ENCODE peak calls at places on chromosome 3, in seven cellular contexts. One of them, this sample, is unnamed.

GRCh38 chr3:18345015-18345367 is 80.1 kb downstream of the SATB1 start:
- DNase-seq in endothelial cell of umbilical vein: no peak
- DNase-seq in esophagus muscularis mucosa: no peak
- DNase-seq in breast epithelium: no peak
- DNase-seq in vagina: no peak
- DNase-seq in stomach: no peak
- DNase-seq in suprapubic skin: no peak
- DNase-seq in this sample: no peak

GRCh38 chr3:171372694-171373093 is 87.5 kb downstream of the TNIK start:
- DNase-seq in vagina: no peak
- DNase-seq in suprapubic skin: no peak
- DNase-seq in endothelial cell of umbilical vein: peak; percentile 42
- DNase-seq in esophagus muscularis mucosa: no peak
- DNase-seq in stomach: no peak
- DNase-seq in breast epithelium: no peak
- DNase-seq in this sample: no peak

GRCh38 chr3:67620869-67621268 is 33.5 kb downstream of the SUCLG2 start:
- DNase-seq in stomach: no peak
- DNase-seq in endothelial cell of umbilical vein: no peak
- DNase-seq in esophagus muscularis mucosa: no peak
- DNase-seq in suprapubic skin: no peak
- DNase-seq in breast epithelium: no peak
- DNase-seq in vagina: no peak
- DNase-seq in this sample: no peak

GRCh38 chr3:100753846-100754245 is 44.6 kb downstream of the TFG start:
- DNase-seq in stomach: no peak
- DNase-seq in breast epithelium: no peak
- DNase-seq in endothelial cell of umbilical vein: no peak
- DNase-seq in esophagus muscularis mucosa: no peak
- DNase-seq in suprapubic skin: no peak
- DNase-seq in vagina: no peak
- DNase-seq in this sample: no peak

GRCh38 chr3:20099020-20099539 is 58.8 kb downstream of the KAT2B start:
- DNase-seq in endothelial cell of umbilical vein: no peak
- DNase-seq in vagina: no peak
- DNase-seq in breast epithelium: no peak
- DNase-seq in esophagus muscularis mucosa: no peak
- DNase-seq in stomach: no peak
- DNase-seq in suprapubic skin: no peak
- DNase-seq in this sample: no peak

GRCh38 chr3:41169038-41169437 is 30.3 kb upstream of the CTNNB1 start:
- DNase-seq in endothelial cell of umbilical vein: no peak
- DNase-seq in vagina: no peak
- DNase-seq in esophagus muscularis mucosa: no peak
- DNase-seq in stomach: no peak
- DNase-seq in suprapubic skin: no peak
- DNase-seq in breast epithelium: no peak
- DNase-seq in this sample: no peak

GRCh38 chr3:19103510-19103909 is 44.8 kb upstream of the KCNH8 start:
- DNase-seq in stomach: no peak
- DNase-seq in esophagus muscularis mucosa: no peak
- DNase-seq in vagina: no peak
- DNase-seq in suprapubic skin: no peak
- DNase-seq in endothelial cell of umbilical vein: no peak
- DNase-seq in breast epithelium: no peak
- DNase-seq in this sample: no peak

GRCh38 chr3:39378092-39378491 is 5.1 kb upstream of the SLC25A38 start:
- DNase-seq in breast epithelium: no peak
- DNase-seq in esophagus muscularis mucosa: no peak
- DNase-seq in endothelial cell of umbilical vein: peak; percentile 38
- DNase-seq in stomach: peak; percentile 74
- DNase-seq in suprapubic skin: no peak
- DNase-seq in vagina: no peak
- DNase-seq in this sample: no peak

GRCh38 chr3:125055165-125055912 is 458 bp downstream of the HEG1 start:
- DNase-seq in vagina: no peak
- DNase-seq in suprapubic skin: no peak
- DNase-seq in stomach: no peak
- DNase-seq in esophagus muscularis mucosa: no peak
- DNase-seq in breast epithelium: no peak
- DNase-seq in endothelial cell of umbilical vein: no peak
- DNase-seq in this sample: peak; percentile 87

GRCh38 chr3:30355622-30356021 is 250.8 kb upstream of the TGFBR2 start:
- DNase-seq in suprapubic skin: no peak
- DNase-seq in esophagus muscularis mucosa: no peak
- DNase-seq in breast epithelium: no peak
- DNase-seq in vagina: no peak
- DNase-seq in stomach: no peak
- DNase-seq in endothelial cell of umbilical vein: no peak
- DNase-seq in this sample: no peak

GRCh38 chr3:9808345-9809037 is 1.6 kb upstream of the TTLL3 start:
- DNase-seq in esophagus muscularis mucosa: no peak
- DNase-seq in stomach: no peak
- DNase-seq in suprapubic skin: no peak
- DNase-seq in endothelial cell of umbilical vein: peak; percentile 29
- DNase-seq in breast epithelium: no peak
- DNase-seq in vagina: no peak
- DNase-seq in this sample: peak; percentile 24

GRCh38 chr3:178966299-178967183 is 105.1 kb downstream of the ZMAT3 start:
- DNase-seq in suprapubic skin: no peak
- DNase-seq in vagina: no peak
- DNase-seq in breast epithelium: no peak
- DNase-seq in esophagus muscularis mucosa: no peak
- DNase-seq in endothelial cell of umbilical vein: peak; percentile 72
- DNase-seq in stomach: no peak
- DNase-seq in this sample: no peak

GRCh38 chr3:55443346-55443745 is 43.8 kb downstream of the WNT5A start:
- DNase-seq in stomach: no peak
- DNase-seq in breast epithelium: no peak
- DNase-seq in esophagus muscularis mucosa: peak; percentile 74
- DNase-seq in endothelial cell of umbilical vein: no peak
- DNase-seq in suprapubic skin: no peak
- DNase-seq in vagina: no peak
- DNase-seq in this sample: no peak

GRCh38 chr3:112640333-112640863 is 545 bp downstream of the CCDC80 start:
- DNase-seq in vagina: no peak
- DNase-seq in suprapubic skin: no peak
- DNase-seq in endothelial cell of umbilical vein: peak; percentile 73
- DNase-seq in breast epithelium: no peak
- DNase-seq in esophagus muscularis mucosa: no peak
- DNase-seq in stomach: no peak
- DNase-seq in this sample: no peak

GRCh38 chr3:187746479-187747335 is 1.4 kb upstream of the BCL6 start:
- DNase-seq in suprapubic skin: no peak
- DNase-seq in vagina: no peak
- DNase-seq in endothelial cell of umbilical vein: no peak
- DNase-seq in stomach: no peak
- DNase-seq in breast epithelium: peak; percentile 32
- DNase-seq in esophagus muscularis mucosa: no peak
- DNase-seq in this sample: no peak

GRCh38 chr3:190229632-190230424 is 92.4 kb downstream of the CLDN1 start:
- DNase-seq in endothelial cell of umbilical vein: peak; percentile 28
- DNase-seq in esophagus muscularis mucosa: no peak
- DNase-seq in breast epithelium: no peak
- DNase-seq in suprapubic skin: no peak
- DNase-seq in stomach: no peak
- DNase-seq in vagina: no peak
- DNase-seq in this sample: no peak

GRCh38 chr3:177516130-177517011 is 319.1 kb upstream of the TBL1XR1 start:
- DNase-seq in suprapubic skin: no peak
- DNase-seq in esophagus muscularis mucosa: no peak
- DNase-seq in breast epithelium: peak; percentile 54
- DNase-seq in stomach: no peak
- DNase-seq in vagina: no peak
- DNase-seq in endothelial cell of umbilical vein: peak; percentile 56
- DNase-seq in this sample: peak; percentile 74

GRCh38 chr3:7734456-7734855 is 767.2 kb upstream of the LMCD1 start:
- DNase-seq in stomach: no peak
- DNase-seq in esophagus muscularis mucosa: no peak
- DNase-seq in suprapubic skin: no peak
- DNase-seq in vagina: no peak
- DNase-seq in breast epithelium: no peak
- DNase-seq in endothelial cell of umbilical vein: peak; percentile 71
- DNase-seq in this sample: no peak

GRCh38 chr3:186268616-186269448 is 93.2 kb downstream of the DGKG start:
- DNase-seq in esophagus muscularis mucosa: no peak
- DNase-seq in endothelial cell of umbilical vein: no peak
- DNase-seq in breast epithelium: no peak
- DNase-seq in suprapubic skin: no peak
- DNase-seq in stomach: no peak
- DNase-seq in vagina: no peak
- DNase-seq in this sample: no peak

GRCh38 chr3:74295479-74295878 is 319.0 kb downstream of the CNTN3 start:
- DNase-seq in vagina: no peak
- DNase-seq in esophagus muscularis mucosa: no peak
- DNase-seq in stomach: no peak
- DNase-seq in breast epithelium: no peak
- DNase-seq in suprapubic skin: no peak
- DNase-seq in endothelial cell of umbilical vein: no peak
- DNase-seq in this sample: no peak

GRCh38 chr3:45273681-45274515 is 47.8 kb upstream of the TMEM158 start:
- DNase-seq in vagina: no peak
- DNase-seq in stomach: no peak
- DNase-seq in esophagus muscularis mucosa: peak; percentile 91
- DNase-seq in suprapubic skin: no peak
- DNase-seq in breast epithelium: no peak
- DNase-seq in endothelial cell of umbilical vein: no peak
- DNase-seq in this sample: no peak

GRCh38 chr3:52321481-52321880 is 5.4 kb downstream of the DNAH1 start:
- DNase-seq in suprapubic skin: no peak
- DNase-seq in stomach: no peak
- DNase-seq in endothelial cell of umbilical vein: no peak
- DNase-seq in vagina: no peak
- DNase-seq in breast epithelium: no peak
- DNase-seq in esophagus muscularis mucosa: no peak
- DNase-seq in this sample: no peak
- TF ChIP-seq POLR2AphosphoS5 in suprapubic skin: no peak
- TF ChIP-seq POLR2AphosphoS5 in stomach: no peak
- TF ChIP-seq POLR2AphosphoS5 in endothelial cell of umbilical vein: no peak
- TF ChIP-seq POLR2AphosphoS5 in vagina: no peak
- TF ChIP-seq POLR2AphosphoS5 in breast epithelium: no peak
- TF ChIP-seq POLR2AphosphoS5 in esophagus muscularis mucosa: no peak
- TF ChIP-seq POLR2AphosphoS5 in this sample: no peak

DNA sequence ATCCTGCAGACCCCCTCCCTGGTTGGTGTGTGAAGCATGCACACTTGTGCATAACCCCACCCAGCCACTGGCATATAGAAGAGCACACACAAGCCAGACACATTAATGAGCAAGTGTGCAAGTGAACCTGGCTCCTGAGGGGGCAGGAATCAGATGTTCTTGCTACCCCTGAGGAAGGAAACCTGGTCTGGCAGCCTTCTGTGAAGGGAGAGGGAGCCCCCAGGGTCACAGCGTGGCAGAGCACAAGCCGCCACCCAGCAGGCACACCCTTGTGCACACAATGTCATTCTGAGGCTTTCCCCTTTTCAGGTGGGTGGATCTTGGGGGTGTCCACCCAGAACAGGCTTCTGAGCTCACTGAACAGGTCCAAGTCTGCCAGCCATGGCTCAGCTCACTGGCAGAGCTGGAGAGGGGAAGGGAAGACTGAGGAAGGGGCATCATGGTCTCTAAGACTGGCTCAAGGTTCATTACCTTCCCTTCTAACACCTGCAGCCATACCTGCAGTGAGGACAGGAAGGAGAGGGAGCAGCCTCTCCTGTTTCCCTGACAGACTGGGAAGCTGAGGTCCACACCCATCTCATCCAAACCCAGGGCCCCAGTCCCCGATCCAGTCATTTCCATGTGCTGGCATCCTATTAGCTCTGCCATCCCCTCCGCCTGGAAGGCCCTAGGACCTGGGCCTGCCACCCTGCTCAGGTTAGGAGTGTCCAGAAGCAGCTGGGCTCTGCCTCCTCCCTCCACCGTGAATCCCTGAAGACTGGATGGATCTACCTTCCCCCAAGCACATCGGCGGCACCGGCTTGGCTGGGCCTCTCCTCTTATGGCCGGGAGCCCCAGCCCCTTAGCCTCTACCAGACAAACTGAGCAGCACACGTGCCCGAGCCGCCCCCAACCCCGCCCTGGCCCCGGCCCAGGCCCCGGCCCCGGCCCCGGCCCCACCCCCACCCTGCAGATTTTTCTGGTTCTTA is 31.4 kb upstream of the SEMA3F start:
- DNase-seq in esophagus muscularis mucosa: no peak
- DNase-seq in endothelial cell of umbilical vein: no peak
- DNase-seq in stomach: no peak
- DNase-seq in breast epithelium: no peak
- DNase-seq in vagina: no peak
- DNase-seq in suprapubic skin: peak; percentile 62
- DNase-seq in this sample: no peak
- TF ChIP-seq POLR2A in esophagus muscularis mucosa: no peak
- TF ChIP-seq POLR2A in endothelial cell of umbilical vein: no peak
- TF ChIP-seq POLR2A in stomach: no peak
- TF ChIP-seq POLR2A in breast epithelium: no peak
- TF ChIP-seq POLR2A in vagina: no peak
- TF ChIP-seq POLR2A in suprapubic skin: no peak
- TF ChIP-seq POLR2A in this sample: no peak

DNA sequence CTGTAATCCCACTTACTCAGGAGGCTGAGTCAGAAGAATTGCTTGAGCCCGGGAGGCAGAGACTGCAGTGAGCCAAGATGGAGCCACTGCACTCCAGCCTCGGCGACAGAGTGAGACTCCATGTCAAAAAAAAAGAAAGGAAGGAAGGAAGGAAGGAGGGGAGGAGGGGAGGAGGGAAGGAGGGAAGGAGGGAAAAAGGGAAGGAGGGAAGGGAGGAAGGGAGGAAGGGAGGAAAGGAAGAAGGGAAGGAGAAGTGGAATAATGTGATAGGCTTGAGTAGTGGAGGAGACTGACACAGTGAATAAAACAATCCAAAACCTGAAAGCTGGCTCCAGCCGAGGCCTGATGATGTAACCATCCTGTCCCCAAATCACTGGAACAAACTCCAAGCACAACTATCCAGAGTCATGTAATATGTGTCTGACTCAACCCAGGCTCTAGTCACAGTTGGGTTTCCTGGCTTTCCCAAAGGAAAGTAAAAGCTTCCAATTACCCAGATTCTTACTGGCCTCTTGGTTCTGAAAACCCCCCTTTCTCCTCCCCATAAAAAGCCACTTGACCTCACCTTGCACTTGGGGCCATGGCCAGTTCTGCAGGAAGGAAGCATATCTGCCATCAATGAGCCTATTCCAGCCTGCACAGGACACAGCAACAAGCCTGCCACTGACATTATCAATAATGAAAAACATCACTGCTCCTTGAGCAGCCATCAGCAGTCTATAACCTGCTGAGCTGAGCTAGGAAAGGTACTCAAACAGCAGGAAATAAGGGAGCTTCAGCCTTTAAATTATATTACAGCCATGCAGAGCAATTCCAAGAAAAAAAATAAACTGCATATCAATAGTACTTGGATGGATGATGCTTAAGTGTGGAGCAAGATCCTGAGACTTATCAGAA is 48.3 kb downstream of the MB21D2 start:
- DNase-seq in esophagus muscularis mucosa: no peak
- DNase-seq in vagina: no peak
- DNase-seq in suprapubic skin: no peak
- DNase-seq in endothelial cell of umbilical vein: peak; percentile 41
- DNase-seq in stomach: no peak
- DNase-seq in breast epithelium: no peak
- DNase-seq in this sample: no peak
- TF ChIP-seq POLR2AphosphoS5 in esophagus muscularis mucosa: no peak
- TF ChIP-seq POLR2AphosphoS5 in vagina: no peak
- TF ChIP-seq POLR2AphosphoS5 in suprapubic skin: no peak
- TF ChIP-seq POLR2AphosphoS5 in endothelial cell of umbilical vein: peak; percentile 37
- TF ChIP-seq POLR2AphosphoS5 in stomach: no peak
- TF ChIP-seq POLR2AphosphoS5 in breast epithelium: no peak
- TF ChIP-seq POLR2AphosphoS5 in this sample: no peak

GRCh38 chr3:126528419-126528799 is 4.5 kb downstream of the CHST13 start:
- DNase-seq in esophagus muscularis mucosa: no peak
- DNase-seq in suprapubic skin: no peak
- DNase-seq in vagina: no peak
- DNase-seq in endothelial cell of umbilical vein: no peak
- DNase-seq in breast epithelium: no peak
- DNase-seq in stomach: no peak
- DNase-seq in this sample: peak; percentile 60
- TF ChIP-seq POLR2A in esophagus muscularis mucosa: no peak
- TF ChIP-seq POLR2A in suprapubic skin: no peak
- TF ChIP-seq POLR2A in vagina: no peak
- TF ChIP-seq POLR2A in endothelial cell of umbilical vein: no peak
- TF ChIP-seq POLR2A in breast epithelium: no peak
- TF ChIP-seq POLR2A in stomach: no peak
- TF ChIP-seq POLR2A in this sample: no peak

This sample was measured in spleen.